ENCODE peak calls at places on chromosomes 6 and 20, in ten cellular contexts. R is COR-L47, W is testis, Y is iPS DF 19.7, S is cardiac fibroblast, I is RPMI7951, F is osteoblast, D is T-helper 9 cell, L is mucosa of descending colon, Z is SJSA1. B is an unnamed sample.
A peak's percentile ranks its signal among the peaks of the same experiment; 100 is the strongest.

GRCh38 chr6:159826968-159827647 is 27.0 kb downstream of the PNLDC1 start:
- DNase-seq in R (no peak), W (no peak), Y (no peak), S (no peak), I (no peak), F (no peak), D (no peak), L (no peak), Z (no peak), B (no peak)

GRCh38 chr6:166488081-166488685 is 98.3 kb downstream of the RAMACL start:
- DNase-seq in R (no peak), W (peak; percentile 67), Y (no peak), S (peak; percentile 67), I (no peak), F (peak; percentile 84), D (peak; percentile 69), L (peak; percentile 83), Z (no peak), B (no peak)

GRCh38 chr6:71368284-71368683 is 79.7 kb downstream of the OGFRL1 start:
- DNase-seq in R (no peak), W (no peak), Y (no peak), S (no peak), I (no peak), F (no peak), D (no peak), L (no peak), Z (no peak), B (no peak)

GRCh38 chr6:123777554-123777953 is 26.1 kb upstream of the NKAIN2 start:
- DNase-seq in R (peak; percentile 47), W (no peak), Y (no peak), S (peak; percentile 10), I (no peak), F (no peak), D (no peak), L (no peak), Z (no peak), B (no peak)

GRCh38 chr6:144123836-144124235 is 26.5 kb upstream of the STX11 start:
- DNase-seq in R (no peak), W (no peak), Y (no peak), S (no peak), I (no peak), F (no peak), D (no peak), L (no peak), Z (no peak), B (no peak)

GRCh38 chr6:21163110-21163837 is 430.3 kb upstream of the SOX4 start:
- DNase-seq in R (no peak), W (no peak), Y (no peak), S (peak; percentile 62), I (peak; percentile 90), F (peak; percentile 41), D (no peak), L (no peak), Z (no peak), B (no peak)

GRCh38 chr6:118867181-118867580 is 26.8 kb upstream of the ASF1A start:
- DNase-seq in R (no peak), W (no peak), Y (no peak), S (peak; percentile 65), I (peak; percentile 50), F (no peak), D (no peak), L (no peak), Z (no peak), B (no peak)

GRCh38 chr20:49956689-49957443 is 20.7 kb downstream of the RNF114 start:
- DNase-seq in R (no peak), W (peak; percentile 97), Y (no peak), S (no peak), I (no peak), F (no peak), D (no peak), L (no peak), Z (no peak), B (no peak)

GRCh38 chr6:158626360-158627167 is 18.0 kb downstream of the DYNLT1 start:
- DNase-seq in R (no peak), W (no peak), Y (no peak), S (no peak), I (no peak), F (peak; percentile 75), D (no peak), L (no peak), Z (no peak), B (no peak)

GRCh38 chr6:43838276-43839036 is 68.4 kb downstream of the VEGFA start:
- DNase-seq in R (peak; percentile 11), W (peak; percentile 30), Y (no peak), S (peak; percentile 81), I (peak; percentile 76), F (peak; percentile 86), D (no peak), L (no peak), Z (peak; percentile 61), B (no peak)

GRCh38 chr20:19735446-19735845 is 22.6 kb upstream of the RIN2 start:
- DNase-seq in R (no peak), W (peak; percentile 30), Y (no peak), S (peak; percentile 95), I (peak; percentile 96), F (peak; percentile 87), D (no peak), L (peak; percentile 73), Z (peak; percentile 84), B (peak; percentile 47)

GRCh38 chr6:144158133-144158532 is 7.8 kb downstream of the STX11 start:
- DNase-seq in R (no peak), W (peak; percentile 61), Y (peak; percentile 42), S (peak; percentile 83), I (peak; percentile 91), F (peak; percentile 93), D (no peak), L (no peak), Z (peak; percentile 91), B (no peak)

GRCh38 chr6:167153523-167153959 is 4.2 kb downstream of the GPR31 start:
- DNase-seq in R (no peak), W (no peak), Y (no peak), S (peak; percentile 55), I (peak; percentile 80), F (peak; percentile 85), D (no peak), L (no peak), Z (peak; percentile 57), B (no peak)

GRCh38 chr6:121435444-121436069 is at the start of gene GJA1:
- DNase-seq in R (no peak), W (peak; percentile 66), Y (peak; percentile 78), S (peak; percentile 92), I (peak; percentile 70), F (peak; percentile 81), D (no peak), L (no peak), Z (peak; percentile 73), B (peak; percentile 31)

GRCh38 chr6:105810105-105810921 is 275.8 kb upstream of the PRDM1 start:
- DNase-seq in R (no peak), W (no peak), Y (no peak), S (peak; percentile 85), I (peak; percentile 99), F (peak; percentile 38), D (no peak), L (no peak), Z (peak; percentile 77), B (peak; percentile 12)

GRCh38 chr6:35780719-35781118 is at the start of gene CLPSL1:
- DNase-seq in R (no peak), W (no peak), Y (no peak), S (no peak), I (no peak), F (peak; percentile 45), D (no peak), L (no peak), Z (no peak), B (no peak)

B was measured in thoracic aorta.